ENCODE peak calls at places on chromosomes 5 and 9, in ten cellular contexts. C, J, E, O, L, Z, H, X, D and P are unnamed samples.

GRCh38 chr9:78769684-78770083 is 472.8 kb downstream of the PSAT1 start:
- DNase-seq in J (no peak), E (no peak), O (no peak), H (no peak), X (no peak), Z (no peak), D (no peak), C (no peak), L (no peak), P (peak)

GRCh38 chr9:112997236-112997941 is 14.6 kb downstream of the ZNF883 start:
- DNase-seq in Z (no peak), O (no peak), J (no peak), D (no peak), L (no peak), C (no peak), X (no peak), H (no peak), E (no peak), P (peak)

GRCh38 chr5:15727375-15727774 is 227.4 kb downstream of the FBXL7 start:
- DNase-seq in C (no peak), E (no peak), H (no peak), O (no peak), L (no peak), Z (no peak), J (no peak), D (no peak), X (no peak), P (no peak)

GRCh38 chr5:133683646-133684290 is 71.4 kb upstream of the FSTL4 start:
- DNase-seq in L (no peak), E (no peak), D (no peak), H (no peak), X (no peak), Z (no peak), C (no peak), O (no peak), J (no peak), P (no peak)

GRCh38 chr5:19920761-19921160 is 67.2 kb downstream of the CDH18 start:
- DNase-seq in H (no peak), L (no peak), J (peak), D (no peak), O (no peak), E (no peak), C (no peak), Z (no peak), X (no peak), P (peak)

GRCh38 chr9:90975666-90976538 is 174.3 kb downstream of the SYK start:
- DNase-seq in D (no peak), L (no peak), H (no peak), Z (no peak), O (no peak), J (no peak), X (no peak), C (no peak), E (no peak), P (no peak)

GRCh38 chr5:67291671-67292070 is 95.1 kb upstream of the CD180 start:
- DNase-seq in Z (no peak), L (no peak), C (no peak), X (peak), H (no peak), J (no peak), D (no peak), O (peak), E (no peak), P (no peak)

GRCh38 chr5:60184599-60184998 is 291.1 kb upstream of the PDE4D start:
- DNase-seq in D (no peak), L (no peak), C (peak), Z (no peak), E (no peak), J (no peak), X (no peak), H (no peak), O (no peak), P (no peak)

GRCh38 chr9:135905380-135906282 is 1.7 kb downstream of the CAMSAP1 start:
- DNase-seq in J (peak), L (peak), Z (peak), D (peak), X (no peak), E (peak), O (no peak), C (peak), H (no peak), P (no peak)

GRCh38 chr9:71620806-71621205 is 147.5 kb downstream of the CEMIP2 start:
- DNase-seq in Z (no peak), H (no peak), J (no peak), L (no peak), O (no peak), D (no peak), X (no peak), E (no peak), C (no peak), P (no peak)

GRCh38 chr5:38373733-38374132 is 115.4 kb downstream of the EGFLAM start:
- DNase-seq in C (no peak), J (peak), L (no peak), O (no peak), X (no peak), E (no peak), H (no peak), D (no peak), Z (no peak), P (no peak)

GRCh38 chr9:32427111-32427873 is 42.8 kb downstream of the ACO1 start:
- DNase-seq in C (no peak), D (no peak), E (no peak), Z (no peak), X (no peak), L (no peak), H (no peak), J (peak), O (no peak), P (no peak)

GRCh38 chr5:113615708-113616107 is 102.2 kb downstream of the YTHDC2 start:
- DNase-seq in D (no peak), O (no peak), H (no peak), E (no peak), X (no peak), C (no peak), Z (no peak), J (no peak), L (no peak), P (peak)

GRCh38 chr9:4344946-4345345 is 45.1 kb upstream of the GLIS3 start:
- DNase-seq in Z (no peak), O (no peak), C (no peak), D (peak), H (no peak), J (no peak), L (peak), X (no peak), E (no peak), P (peak)

GRCh38 chr5:170361600-170361999 is 27.6 kb downstream of the KCNMB1 start:
- DNase-seq in Z (no peak), C (no peak), E (peak), O (no peak), J (no peak), D (no peak), L (no peak), X (no peak), H (no peak), P (no peak)

GRCh38 chr9:112274600-112274999 is 58.8 kb downstream of the PTBP3 start:
- DNase-seq in C (no peak), O (no peak), E (no peak), J (no peak), X (no peak), H (no peak), D (no peak), Z (no peak), L (no peak), P (no peak)

GRCh38 chr9:85577353-85577952 is 164.3 kb downstream of the AGTPBP1 start:
- DNase-seq in E (no peak), C (no peak), O (no peak), Z (no peak), X (no peak), H (no peak), J (no peak), D (no peak), L (no peak), P (no peak)

GRCh38 chr5:180844432-180844831 is 16.6 kb downstream of the ZFP62 start:
- DNase-seq in O (no peak), C (no peak), Z (no peak), E (no peak), L (no peak), J (no peak), H (no peak), X (no peak), D (no peak), P (no peak)

GRCh38 chr9:126346031-126346430 is 19.4 kb downstream of the MVB12B start:
- DNase-seq in L (no peak), J (no peak), O (no peak), X (no peak), D (no peak), H (no peak), E (no peak), C (no peak), Z (no peak), P (no peak)

GRCh38 chr5:31407921-31408714 is 123.8 kb downstream of the DROSHA start:
- DNase-seq in L (no peak), O (no peak), X (no peak), J (peak), Z (no peak), D (no peak), C (peak), H (no peak), E (no peak), P (peak)

GRCh38 chr5:178324481-178325310 is 92.1 kb upstream of the PHYKPL start:
- DNase-seq in C (no peak), H (no peak), L (no peak), E (no peak), X (no peak), D (no peak), J (no peak), O (no peak), Z (no peak), P (no peak)

GRCh38 chr5:149549461-149550266 is 1.6 kb downstream of the CSNK1A1 start:
- DNase-seq in L (peak), J (peak), X (peak), E (peak), H (no peak), D (peak), Z (peak), C (peak), O (no peak), P (peak)

GRCh38 chr9:75023846-75024245 is 4.2 kb downstream of the CARNMT1 start:
- DNase-seq in E (no peak), X (no peak), C (no peak), Z (no peak), J (no peak), D (no peak), H (no peak), L (no peak), O (no peak), P (no peak)

GRCh38 chr5:126376443-126376842 is 46.8 kb upstream of the GRAMD2B start:
- DNase-seq in H (no peak), L (no peak), D (no peak), Z (no peak), E (no peak), O (peak), C (no peak), J (peak), X (no peak), P (no peak)

GRCh38 chr9:78493166-78493742 is 196.3 kb downstream of the PSAT1 start:
- DNase-seq in X (no peak), Z (no peak), E (no peak), H (no peak), O (no peak), J (no peak), C (no peak), D (no peak), L (no peak), P (no peak)

GRCh38 chr9:82961504-82962125 is 101.3 kb downstream of the RASEF start:
- DNase-seq in D (peak), E (peak), C (peak), J (peak), X (peak), O (peak), L (peak), H (peak), Z (peak), P (peak)

GRCh38 chr5:79146352-79146751 is 34.7 kb downstream of the BHMT start:
- DNase-seq in J (peak), Z (no peak), L (no peak), C (no peak), D (no peak), E (no peak), X (no peak), H (no peak), O (no peak), P (no peak)

GRCh38 chr5:75890546-75890945 is 173.3 kb upstream of the POC5 start:
- DNase-seq in D (no peak), E (no peak), O (no peak), X (no peak), J (no peak), Z (no peak), H (no peak), L (no peak), C (no peak), P (no peak)

GRCh38 chr5:119330367-119331183 is 25.2 kb upstream of the TNFAIP8 start:
- DNase-seq in X (no peak), C (no peak), E (no peak), H (no peak), O (no peak), L (peak), Z (no peak), J (no peak), D (peak), P (no peak)

GRCh38 chr5:82749453-82749852 is 327.7 kb downstream of the TMEM167A start:
- DNase-seq in D (no peak), O (no peak), H (no peak), J (peak), C (no peak), E (no peak), X (no peak), L (no peak), Z (no peak), P (peak)

GRCh38 chr5:173333900-173334685 is 5.9 kb upstream of the STC2 start:
- DNase-seq in J (peak), Z (no peak), C (peak), L (no peak), E (no peak), O (no peak), D (no peak), H (no peak), X (no peak), P (peak)

GRCh38 chr9:28801144-28801799 is 1228.0 kb upstream of the C9orf72 start:
- DNase-seq in E (no peak), X (no peak), L (no peak), H (no peak), Z (no peak), J (no peak), O (no peak), C (peak), D (no peak), P (peak)

GRCh38 chr5:55418994-55419991 is 111.5 kb downstream of the MTREX start:
- DNase-seq in E (no peak), C (no peak), Z (no peak), J (peak), D (no peak), H (peak), X (no peak), O (no peak), L (no peak), P (no peak)

GRCh38 chr5:65823174-65823573 is 101.2 kb downstream of the NLN start:
- DNase-seq in J (no peak), Z (no peak), X (no peak), L (no peak), H (no peak), O (no peak), E (no peak), C (no peak), D (no peak), P (no peak)

GRCh38 chr9:122900791-122901190 is 4.4 kb downstream of the RC3H2 start:
- DNase-seq in C (no peak), D (no peak), X (no peak), H (no peak), Z (no peak), L (no peak), O (no peak), J (peak), E (no peak), P (peak)

GRCh38 chr5:61603211-61603908 is 271.3 kb downstream of the ZSWIM6 start:
- DNase-seq in C (peak), J (peak), X (peak), D (no peak), Z (no peak), H (no peak), L (no peak), O (peak), E (peak), P (peak)

GRCh38 chr5:136040746-136041415 is 12.1 kb downstream of the TGFBI start:
- DNase-seq in C (peak), O (no peak), E (no peak), Z (peak), X (no peak), J (no peak), H (no peak), L (no peak), D (no peak), P (peak)

GRCh38 chr9:15444141-15444540 is 21.5 kb downstream of the SNAPC3 start:
- DNase-seq in H (no peak), Z (no peak), D (no peak), X (no peak), O (no peak), L (no peak), C (no peak), J (no peak), E (no peak), P (no peak)

GRCh38 chr9:115808108-115808507 is 345.5 kb upstream of the PAPPA start:
- DNase-seq in O (no peak), D (no peak), L (no peak), Z (no peak), H (no peak), E (no peak), C (no peak), J (peak), X (no peak), P (no peak)